ENCODE peak calls at places on chromosome 10, in five cellular contexts. X is cardiac muscle cell, K is astrocyte of the spinal cord, Q is adrenal gland, L is neural progenitor cell. G is an unnamed sample.

GRCh38 chr10:13158401-13158800 is 3.0 kb upstream of the MCM10 start:
- DNase-seq in K (no peak), L (peak), X (peak), Q (no peak), G (no peak)

GRCh38 chr10:10403762-10404161 is 613.9 kb upstream of the CELF2 start:
- DNase-seq in K (no peak), Q (no peak), X (no peak), L (no peak), G (no peak)

GRCh38 chr10:97891497-97892167 is 42.0 kb downstream of the GOLGA7B start:
- DNase-seq in X (no peak), Q (no peak), L (no peak), K (no peak), G (no peak)

GRCh38 chr10:1635340-1635739 is 102.0 kb downstream of the ADARB2 start:
- DNase-seq in Q (no peak), L (peak), K (no peak), X (no peak), G (no peak)

GRCh38 chr10:17232276-17232987 is 4.4 kb downstream of the VIM start:
- DNase-seq in K (peak), X (no peak), Q (no peak), L (no peak), G (no peak)

GRCh38 chr10:43417950-43418768 is 9.2 kb upstream of the HNRNPF start:
- DNase-seq in Q (no peak), X (peak), K (no peak), L (no peak), G (no peak)

GRCh38 chr10:97319671-97320479 is 804 bp downstream of the FRAT1 start:
- DNase-seq in L (peak), K (no peak), Q (peak), X (no peak), G (peak)

GRCh38 chr10:19144206-19144605 is 95.6 kb downstream of the MALRD1 start:
- DNase-seq in L (no peak), K (no peak), Q (no peak), X (no peak), G (no peak)

GRCh38 chr10:69890065-69890831 is 88.5 kb downstream of the COL13A1 start:
- DNase-seq in L (no peak), X (no peak), Q (no peak), K (no peak), G (no peak)

GRCh38 chr10:112362833-112363232 is 11.1 kb upstream of the ACSL5 start:
- DNase-seq in Q (peak), L (no peak), K (no peak), X (peak), G (no peak)

GRCh38 chr10:123847686-123848432 is 43.7 kb downstream of the CPXM2 start:
- DNase-seq in X (peak), L (no peak), Q (no peak), K (no peak), G (no peak)

GRCh38 chr10:122551450-122551849 is 9.1 kb upstream of the DMBT1 start:
- DNase-seq in Q (no peak), K (no peak), X (no peak), L (no peak), G (no peak)

GRCh38 chr10:8137272-8137680 is 82.8 kb downstream of the GATA3 start:
- DNase-seq in L (no peak), Q (no peak), K (no peak), X (no peak), G (no peak)

GRCh38 chr10:132667613-132668394 is 118.1 kb downstream of the NKX6-2 start:
- DNase-seq in K (peak), X (no peak), L (no peak), Q (no peak), G (no peak)

GRCh38 chr10:132452216-132452650 is 55.2 kb downstream of the PWWP2B start:
- DNase-seq in L (peak), K (no peak), Q (no peak), X (no peak), G (no peak)

GRCh38 chr10:108385963-108386362 is 1221.5 kb upstream of the SORCS1 start:
- DNase-seq in K (no peak), Q (no peak), L (no peak), X (no peak), G (no peak)

GRCh38 chr10:33569693-33570092 is 235.2 kb upstream of the NRP1 start:
- DNase-seq in Q (no peak), K (no peak), X (no peak), L (no peak), G (no peak)

GRCh38 chr10:51643734-51644133 is 55.7 kb downstream of the CSTF2T start:
- DNase-seq in X (peak), L (no peak), Q (no peak), K (no peak), G (no peak)

GRCh38 chr10:74040200-74041126 is 42.5 kb downstream of the VCL start:
- DNase-seq in X (no peak), K (no peak), L (no peak), Q (no peak), G (no peak)

GRCh38 chr10:3992374-3993178 is 207.6 kb upstream of the KLF6 start:
- DNase-seq in L (no peak), Q (no peak), K (no peak), X (no peak), G (no peak)

GRCh38 chr10:91347529-91347928 is 62.6 kb upstream of the HECTD2 start:
- DNase-seq in L (no peak), K (no peak), Q (no peak), X (no peak), G (no peak)

DNA sequence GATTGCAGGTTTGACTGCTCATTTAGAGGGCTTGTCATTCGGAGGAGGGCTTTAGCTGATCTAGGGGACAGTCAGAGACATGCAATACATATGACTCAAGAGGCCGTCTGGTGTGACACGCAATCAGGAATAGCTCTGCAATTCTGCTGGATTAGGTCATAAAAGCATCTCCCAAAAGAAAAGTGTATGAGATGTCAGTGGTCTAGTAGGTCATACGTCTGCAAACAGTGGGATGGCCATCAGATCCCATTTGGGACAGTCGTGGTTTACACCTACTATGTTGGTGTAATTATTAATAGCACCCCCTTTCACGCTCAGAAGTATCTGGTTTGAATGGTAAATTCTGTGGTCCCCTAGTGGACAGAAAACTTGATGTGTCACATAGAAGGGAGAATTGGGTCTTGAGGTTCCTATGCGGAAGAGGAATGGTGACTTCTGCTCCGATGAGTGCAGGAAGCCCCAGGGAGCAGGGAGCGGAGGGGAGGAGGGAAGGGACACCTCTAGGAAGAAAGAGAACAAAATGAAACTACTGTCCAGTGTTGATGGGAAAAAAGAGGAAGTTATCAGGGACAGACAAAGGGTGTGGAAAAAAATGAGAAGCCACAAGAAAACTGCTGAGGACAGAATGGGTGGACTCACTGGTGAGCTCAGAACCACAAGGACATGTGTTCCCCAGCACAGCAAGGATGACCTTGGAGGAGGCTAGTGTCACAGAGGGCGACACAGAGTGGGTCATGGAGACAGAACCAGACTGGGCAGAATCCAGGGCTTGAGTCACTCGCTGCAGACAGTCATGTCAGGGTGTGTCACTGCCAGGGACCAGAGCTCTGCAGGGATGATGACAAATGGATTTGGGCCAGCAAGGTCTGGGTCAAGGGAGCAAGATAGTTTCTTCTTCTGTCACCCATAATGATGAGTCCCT is 59.9 kb downstream of the MAP3K8 start:
- DNase-seq in X (peak), Q (peak), L (no peak), K (no peak), G (no peak)
- TF ChIP-seq CTCF in X (peak), Q (peak), L (peak), K (no peak), G (no peak)

DNA sequence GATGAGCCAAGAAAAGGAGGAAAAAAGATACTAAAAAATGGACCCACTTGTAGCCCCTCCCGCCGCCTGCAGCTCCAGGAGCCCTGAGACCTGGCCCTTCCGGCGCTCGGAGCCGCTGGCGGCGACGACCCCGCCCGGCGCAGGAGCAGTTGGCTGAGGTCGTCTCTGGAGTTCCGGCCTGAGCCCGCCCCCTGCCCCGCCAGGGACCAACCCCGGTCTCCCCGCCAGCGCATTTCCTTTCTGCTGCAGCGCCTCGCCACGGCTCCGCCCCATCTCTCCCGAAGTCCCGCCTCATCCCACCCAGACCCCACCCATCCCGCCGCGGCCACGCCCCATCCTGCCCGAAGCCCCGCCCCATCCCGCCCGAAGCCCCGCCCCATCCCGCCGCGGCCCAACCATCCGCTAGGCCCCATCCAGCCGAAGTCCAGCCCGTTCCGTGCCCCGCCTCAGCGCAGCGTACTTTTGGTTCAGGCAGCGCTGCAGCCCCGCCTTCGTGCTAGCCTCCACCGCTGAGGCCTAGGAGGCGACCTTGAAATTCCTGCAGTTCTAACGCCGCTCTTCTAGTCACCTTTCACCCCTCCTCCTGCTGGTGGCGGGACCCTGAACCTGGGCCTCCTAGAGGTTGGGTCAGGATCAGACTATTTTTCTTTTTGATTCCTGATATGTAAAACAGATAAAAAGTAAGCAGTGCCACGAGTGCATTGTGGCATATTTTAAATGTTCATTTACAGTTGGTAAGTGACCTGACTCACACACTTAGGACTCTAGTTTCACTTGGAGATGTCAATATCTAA is at the start of gene STN1:
- DNase-seq in Q (peak), L (peak), K (peak), X (peak), G (peak)
- TF ChIP-seq CTCF in Q (peak), L (peak), K (no peak), X (no peak), G (no peak)

DNA sequence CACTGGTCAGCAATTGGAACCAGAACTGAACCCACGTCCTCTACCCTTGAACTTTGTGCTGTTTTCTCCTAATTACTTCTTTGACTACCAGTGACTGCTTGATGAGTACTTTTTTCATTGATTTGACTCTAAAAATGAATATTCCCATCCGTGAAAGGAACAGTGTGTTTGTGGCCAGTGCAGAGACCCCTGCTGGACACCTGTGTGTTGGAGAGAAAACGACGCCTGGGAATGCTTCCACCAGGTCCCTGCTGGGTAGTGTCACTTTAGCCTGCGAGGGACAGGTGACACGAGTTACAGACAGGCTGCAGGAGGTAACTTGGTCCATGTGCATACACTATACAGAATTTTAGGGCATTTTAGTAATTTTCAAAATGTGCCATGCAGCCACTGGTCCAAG is 6.8 kb upstream of the GJD4 start:
- DNase-seq in X (peak), K (no peak), L (no peak), Q (no peak), G (no peak)
- TF ChIP-seq CTCF in X (peak), K (peak), L (peak), Q (peak), G (no peak)

GRCh38 chr10:93745411-93746065 is 12.2 kb upstream of the LGI1 start:
- DNase-seq in L (peak), K (peak), Q (no peak), X (peak), G (no peak)
- TF ChIP-seq CTCF in L (peak), K (peak), Q (no peak), X (peak), G (no peak)

DNA sequence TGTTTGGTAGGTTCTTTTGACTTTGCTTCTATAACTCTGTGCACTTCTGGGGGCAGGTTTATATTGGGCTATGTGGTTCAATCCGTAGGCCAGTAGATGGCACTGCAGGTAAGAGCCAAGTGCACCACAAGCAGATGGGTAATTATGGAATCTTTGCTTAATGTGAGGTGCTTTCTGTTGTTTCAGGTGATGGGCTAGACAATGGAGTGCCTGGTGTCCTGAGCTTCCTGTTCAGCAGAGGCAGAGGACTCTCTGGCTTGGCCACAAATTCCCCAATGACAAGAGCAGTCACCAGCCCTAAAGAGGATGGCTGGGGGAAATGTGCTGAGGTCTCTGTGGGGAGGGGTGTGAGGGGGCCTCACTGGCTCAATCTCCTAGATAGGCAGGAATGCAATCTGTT is 455.0 kb downstream of the CCSER2 start:
- DNase-seq in L (peak), K (peak), X (peak), Q (peak), G (no peak)
- TF ChIP-seq CTCF in L (peak), K (peak), X (peak), Q (peak), G (peak)

GRCh38 chr10:31190488-31190887 is 128.5 kb upstream of the ZEB1 start:
- DNase-seq in L (no peak), K (no peak), X (no peak), Q (no peak), G (no peak)

GRCh38 chr10:31187607-31188210 is 131.3 kb upstream of the ZEB1 start:
- DNase-seq in K (no peak), Q (no peak), L (no peak), X (no peak), G (no peak)

GRCh38 chr10:31188792-31189406 is 130.1 kb upstream of the ZEB1 start:
- DNase-seq in K (peak), L (no peak), Q (no peak), X (no peak), G (no peak)

GRCh38 chr10:31187182-31187581 is 131.8 kb upstream of the ZEB1 start:
- DNase-seq in X (no peak), K (no peak), Q (no peak), L (no peak), G (no peak)

GRCh38 chr10:31186225-31187010 is 132.6 kb upstream of the ZEB1 start:
- DNase-seq in Q (no peak), K (peak), X (peak), L (peak), G (no peak)
- TF ChIP-seq CTCF in Q (no peak), K (peak), X (peak), L (peak), G (no peak)

GRCh38 chr10:88115968-88116367 is 252.5 kb downstream of the PTEN start:
- DNase-seq in L (no peak), X (no peak), K (peak), Q (no peak), G (no peak)

GRCh38 chr10:88113657-88114272 is 250.3 kb downstream of the PTEN start:
- DNase-seq in X (no peak), L (no peak), K (no peak), Q (no peak), G (no peak)

GRCh38 chr10:88115406-88115805 is 252.0 kb downstream of the PTEN start:
- DNase-seq in Q (no peak), L (no peak), K (no peak), X (no peak), G (no peak)

GRCh38 chr10:88113232-88113631 is 249.8 kb downstream of the PTEN start:
- DNase-seq in Q (no peak), L (no peak), X (peak), K (no peak), G (no peak)

DNA sequence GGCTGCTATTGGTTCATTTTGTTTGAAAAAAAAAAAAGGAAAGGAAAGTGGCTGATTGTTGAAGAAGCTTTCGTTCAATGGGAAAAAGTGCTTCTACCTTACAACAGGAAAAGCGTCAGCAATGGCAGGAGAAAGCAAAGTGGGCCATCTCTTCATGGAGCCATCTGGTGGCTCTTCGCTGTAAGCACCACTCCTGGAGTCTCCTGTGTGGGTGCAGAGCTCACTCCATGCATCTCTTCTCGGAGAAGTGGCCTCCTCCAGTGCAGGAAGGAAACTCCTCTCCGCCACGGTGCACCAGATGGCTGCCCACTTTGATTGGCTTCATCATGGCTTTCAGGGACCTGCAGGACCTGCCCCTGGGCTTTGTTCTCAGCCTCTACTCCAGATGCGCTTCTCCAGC is 250.9 kb downstream of the PTEN start:
- DNase-seq in Q (peak), K (no peak), X (peak), L (peak), G (no peak)
- TF ChIP-seq CTCF in Q (peak), K (peak), X (peak), L (peak), G (no peak)

GRCh38 chr10:95201736-95202135 is 7.7 kb downstream of the ACSM6 start:
- DNase-seq in L (no peak), Q (no peak), X (peak), K (no peak), G (no peak)
- TF ChIP-seq CTCF in L (no peak), Q (no peak), X (peak), K (peak), G (no peak)

DNA sequence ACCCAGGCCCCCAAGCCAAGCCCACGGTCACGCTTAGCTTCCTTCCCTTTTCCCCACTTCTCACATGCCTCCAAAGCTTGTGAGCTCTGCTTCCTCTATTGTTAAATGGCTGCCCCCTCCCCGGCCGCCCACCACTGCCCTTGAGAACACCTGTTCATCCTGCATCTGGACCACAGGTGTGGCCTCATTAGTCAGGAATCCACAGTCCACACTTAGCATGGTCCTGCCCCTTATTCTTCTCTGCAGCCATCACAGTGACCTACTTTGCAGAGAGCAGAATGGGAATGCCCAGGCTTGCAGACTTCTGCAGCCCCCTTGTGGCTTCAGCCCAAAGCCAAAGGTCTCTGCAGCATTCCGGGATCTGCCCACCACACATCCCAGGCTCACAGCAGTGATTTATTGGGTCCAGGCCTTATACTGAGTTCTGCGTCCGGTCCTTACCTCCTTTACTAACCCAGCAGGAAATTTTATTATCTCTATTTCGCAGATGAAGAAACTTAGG is 67.0 kb downstream of the PTPRE start:
- DNase-seq in K (no peak), X (no peak), Q (peak), L (peak), G (no peak)
- TF ChIP-seq CTCF in K (peak), X (no peak), Q (no peak), L (peak), G (no peak)

GRCh38 chr10:80528185-80528700 is 9.5 kb upstream of the SH2D4B start:
- DNase-seq in L (no peak), X (no peak), Q (no peak), K (no peak), G (no peak)

GRCh38 chr10:80530816-80531215 is 6.9 kb upstream of the SH2D4B start:
- DNase-seq in L (no peak), K (no peak), Q (no peak), X (no peak), G (no peak)

GRCh38 chr10:80529604-80530003 is 8.1 kb upstream of the SH2D4B start:
- DNase-seq in K (no peak), X (no peak), L (no peak), Q (no peak), G (no peak)

GRCh38 chr10:80528901-80529300 is 8.8 kb upstream of the SH2D4B start:
- DNase-seq in Q (no peak), L (no peak), K (no peak), X (no peak), G (no peak)

GRCh38 chr10:80530251-80530650 is 7.5 kb upstream of the SH2D4B start:
- DNase-seq in Q (no peak), X (peak), L (no peak), K (no peak), G (no peak)
- TF ChIP-seq CTCF in Q (no peak), X (peak), L (peak), K (peak), G (no peak)

G was measured in mesothelial cell of epicardium.